ENCODE peak calls at places on chromosomes 2 and 18, in six cellular contexts. L, D, Q, B, T and G are unnamed samples.

GRCh38 chr2:221844966-221845365 is 272.9 kb upstream of the EPHA4 start:
- DNase-seq in L (no peak), D (no peak), Q (no peak), B (no peak), T (no peak), G (no peak)

GRCh38 chr2:106197878-106198277 is 3.8 kb upstream of the UXS1 start:
- DNase-seq in L (no peak), D (peak), Q (peak), B (peak), T (no peak), G (no peak)

GRCh38 chr18:11851156-11852047 is at the start of gene CHMP1B:
- DNase-seq in L (peak), D (peak), Q (peak), B (peak), T (peak), G (peak)

GRCh38 chr2:99101697-99102096 is 39.8 kb upstream of the C2orf15 start:
- DNase-seq in L (no peak), D (no peak), Q (peak), B (no peak), T (no peak), G (no peak)

GRCh38 chr2:216344958-216345315 is 27.3 kb downstream of the MARCHF4 start:
- DNase-seq in L (no peak), D (peak), Q (no peak), B (no peak), T (no peak), G (no peak)

GRCh38 chr18:35436076-35436649 is 59.0 kb upstream of the ZNF396 start:
- DNase-seq in L (peak), D (no peak), Q (no peak), B (no peak), T (no peak), G (no peak)

GRCh38 chr2:190235101-190235500 is 84.5 kb downstream of the HIBCH start:
- DNase-seq in L (no peak), D (no peak), Q (no peak), B (no peak), T (no peak), G (no peak)

GRCh38 chr2:57720728-57721627 is 325.6 kb upstream of the VRK2 start:
- DNase-seq in L (peak), D (peak), Q (peak), B (peak), T (peak), G (peak)

GRCh38 chr2:39696838-39697237 is 31.1 kb downstream of the TMEM178A start:
- DNase-seq in L (peak), D (peak), Q (peak), B (no peak), T (no peak), G (peak)

GRCh38 chr2:130894326-130894942 is 57.7 kb downstream of the ARHGEF4 start:
- DNase-seq in L (no peak), D (no peak), Q (no peak), B (peak), T (no peak), G (no peak)

GRCh38 chr18:32091325-32091723 is 350 bp upstream of the RNF138 start:
- DNase-seq in L (no peak), D (no peak), Q (no peak), B (no peak), T (no peak), G (no peak)

GRCh38 chr2:229980440-229981184 is 58.3 kb downstream of the FBXO36 start:
- DNase-seq in L (peak), D (peak), Q (peak), B (no peak), T (peak), G (peak)

GRCh38 chr18:38460657-38461056 is 895.1 kb upstream of the CELF4 start:
- DNase-seq in L (no peak), D (no peak), Q (no peak), B (no peak), T (no peak), G (no peak)

GRCh38 chr2:212032032-212032431 is 506.6 kb downstream of the ERBB4 start:
- DNase-seq in L (no peak), D (peak), Q (no peak), B (no peak), T (no peak), G (no peak)

GRCh38 chr18:22019193-22019592 is 150.2 kb upstream of the GATA6 start:
- DNase-seq in L (no peak), D (no peak), Q (no peak), B (no peak), T (no peak), G (no peak)

GRCh38 chr2:55581875-55582547 is 35.4 kb downstream of the PPP4R3B start:
- DNase-seq in L (no peak), D (peak), Q (no peak), B (no peak), T (no peak), G (no peak)

GRCh38 chr2:29080886-29081743 is 6.8 kb upstream of the PCARE start:
- DNase-seq in L (no peak), D (no peak), Q (no peak), B (no peak), T (no peak), G (no peak)

GRCh38 chr2:96693286-96694200 is 46.3 kb downstream of the LMAN2L start:
- DNase-seq in L (peak), D (no peak), Q (no peak), B (no peak), T (no peak), G (no peak)